ENCODE peak calls at places on chromosomes 2 and 18, in nine cellular contexts. N is right cardiac atrium; K is activated T-cell treated with anti-CD3 and anti-CD28 coated beads for 1 hour; D is activated naive CD8-positive, alpha-beta T cell treated with anti-CD3 and anti-CD28 coated beads for 36 hours; V is colonic mucosa; J is CD4-positive, alpha-beta memory T cell; S is endothelial cell; T is T-helper 1 cell; U is GM13977. B is an unnamed sample.

GRCh38 chr2:100217323-100217722 is 74.9 kb upstream of the AFF3 start:
- DNase-seq in N (no peak), K (no peak), D (no peak), V (no peak), J (no peak), S (no peak), T (no peak), U (no peak), B (no peak)

GRCh38 chr2:139990646-139991335 is 1210.6 kb upstream of the NXPH2 start:
- DNase-seq in N (no peak), K (no peak), D (no peak), V (no peak), J (no peak), S (no peak), T (no peak), U (no peak), B (no peak)

GRCh38 chr2:226638576-226638975 is 161.0 kb downstream of the IRS1 start:
- DNase-seq in N (no peak), K (no peak), D (no peak), V (no peak), J (no peak), S (no peak), T (no peak), U (no peak), B (no peak)

GRCh38 chr18:50947899-50948298 is 19.9 kb upstream of the ELAC1 start:
- DNase-seq in N (no peak), K (no peak), D (no peak), V (no peak), J (no peak), S (no peak), T (no peak), U (no peak), B (no peak)

GRCh38 chr2:165408191-165408590 is 61.3 kb upstream of the CSRNP3 start:
- DNase-seq in N (no peak), K (no peak), D (no peak), V (peak; percentile 30), J (no peak), S (no peak), T (no peak), U (no peak), B (no peak)

GRCh38 chr2:27408601-27409320 is 630 bp downstream of the PPM1G start:
- DNase-seq in N (no peak), K (no peak), D (peak; percentile 44), V (peak; percentile 36), J (no peak), S (peak; percentile 33), T (no peak), U (peak; percentile 47), B (no peak)

GRCh38 chr2:199818001-199818400 is 33.0 kb downstream of the FTCDNL1 start:
- DNase-seq in N (no peak), K (no peak), D (no peak), V (no peak), J (no peak), S (no peak), T (no peak), U (no peak), B (no peak)

GRCh38 chr2:1591461-1591770 is 152.9 kb downstream of the PXDN start:
- DNase-seq in N (no peak), K (no peak), D (no peak), V (no peak), J (no peak), S (no peak), T (no peak), U (no peak), B (no peak)

GRCh38 chr2:187462839-187463238 is 14.8 kb upstream of the CALCRL start:
- DNase-seq in N (no peak), K (no peak), D (no peak), V (no peak), J (no peak), S (no peak), T (no peak), U (no peak), B (no peak)

GRCh38 chr2:64996914-64997313 is 7.7 kb downstream of the SLC1A4 start:
- DNase-seq in N (no peak), K (no peak), D (no peak), V (no peak), J (no peak), S (no peak), T (no peak), U (no peak), B (no peak)